ENCODE peak calls at places on chromosome 1, in eight cellular contexts. C is A549, E is right lobe of liver, Y is transverse colon, V is adrenal gland, G is uterus, O is IMR-90, J is ovary. X is an unnamed sample.

GRCh38 chr1:200173097-200173629 is 145.7 kb downstream of the NR5A2 start:
- DNase-seq in C (no peak), E (no peak), Y (no peak), V (no peak), G (no peak), O (no peak), J (no peak), X (no peak)

GRCh38 chr1:89607888-89608626 is 24.9 kb upstream of the LRRC8C start:
- DNase-seq in C (no peak), E (no peak), Y (no peak), V (peak; percentile 75), G (peak; percentile 36), O (peak; percentile 31), J (no peak), X (no peak)

GRCh38 chr1:40939320-40940059 is 40.0 kb upstream of the CTPS1 start:
- DNase-seq in C (no peak), E (peak; percentile 80), Y (peak; percentile 17), V (no peak), G (no peak), O (peak; percentile 70), J (peak; percentile 21), X (no peak)

GRCh38 chr1:20100632-20101355 is 18.5 kb downstream of the PLA2G2D start:
- DNase-seq in C (peak; percentile 34), E (no peak), Y (peak; percentile 46), V (peak; percentile 67), G (no peak), O (peak; percentile 48), J (peak; percentile 48), X (peak; percentile 58)

GRCh38 chr1:109777436-109777835 is 13.7 kb upstream of the EPS8L3 start:
- DNase-seq in C (no peak), E (peak; percentile 33), Y (peak; percentile 6), V (peak; percentile 51), G (peak; percentile 24), O (no peak), J (peak; percentile 10), X (no peak)

GRCh38 chr1:247500725-247501348 is 35.4 kb downstream of the OR2C3 start:
- DNase-seq in C (no peak), E (no peak), Y (no peak), V (no peak), G (no peak), O (no peak), J (no peak), X (no peak)

GRCh38 chr1:12506581-12507280 is 111.3 kb downstream of the DHRS3 start:
- DNase-seq in C (no peak), E (no peak), Y (no peak), V (no peak), G (no peak), O (no peak), J (no peak), X (no peak)

GRCh38 chr1:246265481-246265880 is 241.6 kb downstream of the SMYD3 start:
- DNase-seq in C (no peak), E (no peak), Y (no peak), V (no peak), G (no peak), O (peak; percentile 23), J (no peak), X (no peak)

GRCh38 chr1:167083066-167083682 is 7.0 kb downstream of the GPA33 start:
- DNase-seq in C (no peak), E (no peak), Y (peak; percentile 73), V (no peak), G (no peak), O (no peak), J (no peak), X (peak; percentile 77)
- H3K27ac ChIP-seq in C (peak overlapping the region; percentile 77), E (no peak overlapping the region), Y (peak overlapping the region; percentile 85), V (no peak overlapping the region), G (no peak overlapping the region), O (no peak overlapping the region), J (no peak overlapping the region), X (peak overlapping the region; percentile 82)

GRCh38 chr1:31778763-31779488 is 14.8 kb upstream of the ADGRB2 start:
- DNase-seq in C (no peak), E (no peak), Y (no peak), V (no peak), G (no peak), O (no peak), J (no peak), X (no peak)
- TF ChIP-seq POLR2A in C (no peak), E (no peak), Y (no peak), V (no peak), G (no peak), O (no peak), J (no peak), X (no peak)

GRCh38 chr1:154663656-154664055 is 55.7 kb upstream of the ADAR start:
- DNase-seq in C (peak; percentile 13), E (no peak), Y (no peak), V (no peak), G (no peak), O (no peak), J (no peak), X (no peak)
- H3K27ac ChIP-seq in C (no peak overlapping the region), E (no peak overlapping the region), Y (no peak overlapping the region), V (no peak overlapping the region), G (no peak overlapping the region), O (no peak overlapping the region), J (no peak overlapping the region), X (no peak overlapping the region)

DNA sequence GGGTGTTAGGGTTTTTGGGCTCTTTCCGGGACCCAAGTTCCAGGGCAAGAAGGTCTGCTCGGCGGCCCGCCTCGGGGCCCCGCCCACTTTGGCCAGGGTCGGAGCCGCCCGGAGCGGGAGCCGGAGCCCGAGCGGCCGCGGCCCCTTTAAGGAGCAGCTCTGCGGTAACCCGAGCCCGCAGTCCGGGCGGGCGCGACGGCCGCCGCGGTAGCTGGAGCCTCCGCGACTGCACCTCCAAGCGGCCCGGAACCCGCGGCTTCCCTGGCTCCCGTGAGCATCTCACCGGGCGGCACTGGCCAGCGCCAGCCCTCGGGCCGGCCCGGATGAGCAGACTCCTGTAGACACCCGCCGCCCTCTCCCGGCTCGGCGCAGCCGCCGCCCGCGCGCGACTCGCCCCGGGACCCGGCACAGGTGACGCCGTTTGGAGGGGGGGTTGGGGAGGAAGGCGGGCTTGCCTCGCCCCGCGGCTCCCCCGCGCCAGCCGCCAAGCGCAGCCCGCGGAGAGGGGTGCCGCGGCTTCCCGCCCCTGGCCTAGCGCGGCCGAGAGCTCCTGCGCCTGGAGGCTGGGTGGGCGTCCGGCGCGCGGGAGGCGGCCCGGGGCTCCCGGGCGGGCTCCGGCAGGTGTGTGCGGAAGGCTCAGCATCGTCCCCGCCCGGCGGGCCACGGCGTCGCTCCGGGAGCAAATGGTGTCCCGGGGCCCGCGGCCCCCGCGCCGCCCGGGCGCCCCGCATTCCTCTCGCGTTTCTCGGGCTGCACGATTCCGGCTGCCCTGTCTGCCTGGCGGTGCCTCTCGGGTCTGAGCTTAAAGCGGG is at the start of gene TLCD4:
- DNase-seq in C (peak; percentile 46), E (peak; percentile 82), Y (peak; percentile 77), V (peak; percentile 73), G (peak; percentile 43), O (peak; percentile 24), J (peak; percentile 35), X (peak; percentile 71)
- TF ChIP-seq POLR2A in C (peak; percentile 33), E (peak; percentile 73), Y (peak; percentile 64), V (peak; percentile 80), G (peak; percentile 57), O (no peak), J (no peak), X (peak; percentile 57)

DNA sequence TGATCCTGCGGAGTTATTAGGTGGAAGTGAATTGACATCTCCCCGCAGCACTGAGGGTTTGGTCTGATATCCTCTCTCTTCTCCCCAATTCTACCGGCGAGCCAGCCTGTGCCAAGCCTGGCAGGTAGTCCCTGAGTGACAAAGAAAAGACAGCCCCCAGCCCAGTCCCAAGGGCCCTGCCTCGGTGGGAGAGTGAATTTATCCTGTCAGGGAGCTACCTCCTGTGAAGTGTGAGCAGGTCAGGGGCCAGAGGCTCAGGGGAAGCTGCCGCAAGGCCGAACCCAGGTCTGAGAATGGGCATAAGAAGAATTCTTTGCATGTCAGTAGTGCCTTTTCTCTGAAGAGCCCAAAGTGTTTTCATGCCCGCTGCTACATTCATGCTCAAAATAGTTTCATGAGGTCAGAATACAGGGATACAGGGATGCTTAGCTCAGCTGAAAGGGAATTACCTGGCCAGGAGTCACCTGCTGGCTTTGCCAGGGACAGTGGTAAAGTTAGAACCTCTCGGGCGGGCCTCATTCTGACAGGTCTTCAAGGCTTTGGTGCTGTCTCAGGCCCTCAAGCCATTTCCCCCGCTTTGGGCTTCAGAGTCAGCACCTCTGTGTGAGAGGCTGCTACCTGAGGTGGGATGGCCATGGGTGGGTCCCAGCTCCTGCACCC is 5.3 kb downstream of the RASSF5 start:
- DNase-seq in C (no peak), E (peak; percentile 48), Y (no peak), V (no peak), G (no peak), O (no peak), J (no peak), X (no peak)
- H3K27ac ChIP-seq in C (peak overlapping the region; percentile 55), E (peak overlapping the region; percentile 64), Y (no peak overlapping the region), V (peak overlapping the region; percentile 71), G (peak overlapping the region; percentile 28), O (no peak overlapping the region), J (no peak overlapping the region), X (peak overlapping the region; percentile 15)

GRCh38 chr1:202146279-202146678 is 1.7 kb upstream of the ARL8A start:
- DNase-seq in C (no peak), E (no peak), Y (no peak), V (no peak), G (no peak), O (no peak), J (no peak), X (no peak)

GRCh38 chr1:202145325-202146140 is 996 bp upstream of the ARL8A start:
- DNase-seq in C (no peak), E (no peak), Y (no peak), V (no peak), G (no peak), O (no peak), J (no peak), X (no peak)

GRCh38 chr1:202144510-202145324 is at the start of gene ARL8A:
- DNase-seq in C (peak; percentile 68), E (peak; percentile 85), Y (peak; percentile 80), V (no peak), G (peak; percentile 49), O (peak; percentile 10), J (peak; percentile 72), X (peak; percentile 65)

GRCh38 chr1:202148391-202148790 is 3.9 kb upstream of the ARL8A start:
- DNase-seq in C (no peak), E (no peak), Y (no peak), V (no peak), G (no peak), O (no peak), J (no peak), X (no peak)

GRCh38 chr1:202146993-202147392 is 2.5 kb upstream of the ARL8A start:
- DNase-seq in C (no peak), E (no peak), Y (no peak), V (no peak), G (no peak), O (no peak), J (no peak), X (no peak)
- TF ChIP-seq POLR2A in C (no peak), E (no peak), Y (no peak), V (no peak), G (no peak), O (no peak), J (no peak), X (no peak)

DNA sequence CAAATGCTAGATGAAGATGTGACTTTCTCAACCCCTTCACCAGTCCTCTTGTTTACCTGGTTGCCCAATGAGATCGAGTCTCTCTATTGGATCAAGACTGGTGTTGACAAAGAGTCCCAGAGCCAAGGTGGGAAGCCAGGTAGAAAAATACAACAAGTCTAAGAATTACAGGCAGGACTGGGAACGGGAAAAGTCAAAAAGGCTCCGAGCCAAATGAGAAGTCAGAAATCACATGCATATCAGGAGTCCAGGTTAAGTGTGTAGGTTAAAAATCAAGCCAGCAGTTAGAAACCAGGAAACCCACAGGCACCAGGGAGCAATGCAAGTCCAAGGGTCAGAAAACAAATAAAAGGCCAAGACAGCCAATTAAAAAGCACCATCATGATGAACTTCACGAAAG is 27.4 kb upstream of the DUSP23 start:
- DNase-seq in C (no peak), E (no peak), Y (peak; percentile 33), V (no peak), G (no peak), O (no peak), J (no peak), X (no peak)
- H3K27ac ChIP-seq in C (peak overlapping the region; percentile 37), E (peak overlapping the region; percentile 73), Y (peak overlapping the region; percentile 70), V (no peak overlapping the region), G (peak overlapping the region; percentile 31), O (no peak overlapping the region), J (no peak overlapping the region), X (peak overlapping the region; percentile 33)